ENCODE peak calls at places on chromosomes 5 and 9, in four cellular contexts. C is kidney, M is Peyer's patch, N is PC-3. S is an unnamed sample. For H3K36me3, the result is how much of the 10 kb centered on the place peaks cover.

GRCh38 chr5:173767580-173768266 is 120.4 kb upstream of the CPEB4 start:
- DNase-seq in C (no peak), M (no peak), N (peak), S (no peak)

GRCh38 chr9:125460883-125461475 is 199.4 kb downstream of the GAPVD1 start:
- DNase-seq in C (no peak), M (no peak), N (no peak), S (no peak)

GRCh38 chr9:89427621-89428221 is 70.2 kb downstream of the SEMA4D start:
- DNase-seq in C (peak), M (peak), N (peak), S (no peak)

GRCh38 chr5:102809033-102809432 is 53.9 kb downstream of the PAM start:
- DNase-seq in C (no peak), M (no peak), N (no peak), S (no peak)

GRCh38 chr5:144072518-144072927 is 97.9 kb downstream of the YIPF5 start:
- DNase-seq in C (no peak), M (no peak), N (peak), S (no peak)

GRCh38 chr5:88729476-88730182 is 153.4 kb downstream of the MEF2C start:
- DNase-seq in C (no peak), M (peak), N (peak), S (no peak)

GRCh38 chr9:114606068-114606467 is 5.0 kb upstream of the TMEM268 start:
- DNase-seq in C (no peak), M (no peak), N (no peak), S (no peak)

GRCh38 chr9:134061688-134062371 is 6.0 kb downstream of the BRD3 start:
- DNase-seq in C (peak), M (no peak), N (no peak), S (peak)

GRCh38 chr5:119179857-119180641 is 109.2 kb downstream of the DMXL1 start:
- DNase-seq in C (no peak), M (no peak), N (peak), S (no peak)

GRCh38 chr9:35407846-35408245 is 82.1 kb upstream of the RUSC2 start:
- DNase-seq in C (no peak), M (no peak), N (no peak), S (no peak)

GRCh38 chr9:94869415-94869838 is 142.9 kb downstream of the AOPEP start:
- DNase-seq in C (no peak), M (no peak), N (peak), S (no peak)

GRCh38 chr5:108642170-108642906 is 105.4 kb upstream of the FER start:
- DNase-seq in C (no peak), M (peak), N (peak), S (no peak)

GRCh38 chr5:73899055-73899454 is 273.1 kb downstream of the ARHGEF28 start:
- DNase-seq in C (no peak), M (no peak), N (no peak), S (no peak)

GRCh38 chr9:97759611-97760288 is 62.6 kb upstream of the XPA start:
- DNase-seq in C (no peak), M (no peak), N (no peak), S (no peak)

GRCh38 chr5:40308867-40309266 is 370.8 kb upstream of the PTGER4 start:
- DNase-seq in C (no peak), M (no peak), N (no peak), S (no peak)
- H3K4me3 ChIP-seq in C (no peak), M (no peak), N (no peak), S (no peak)

GRCh38 chr9:124322618-124323432 is 65.1 kb downstream of the NEK6 start:
- DNase-seq in C (no peak), M (no peak), N (no peak), S (no peak)

GRCh38 chr9:124326378-124326777 is 68.6 kb downstream of the NEK6 start:
- DNase-seq in C (no peak), M (no peak), N (no peak), S (no peak)

GRCh38 chr9:124321935-124322334 is 64.2 kb downstream of the NEK6 start:
- DNase-seq in C (no peak), M (no peak), N (no peak), S (no peak)

GRCh38 chr9:124325816-124326215 is 68.1 kb downstream of the NEK6 start:
- DNase-seq in C (no peak), M (no peak), N (no peak), S (peak)

DNA sequence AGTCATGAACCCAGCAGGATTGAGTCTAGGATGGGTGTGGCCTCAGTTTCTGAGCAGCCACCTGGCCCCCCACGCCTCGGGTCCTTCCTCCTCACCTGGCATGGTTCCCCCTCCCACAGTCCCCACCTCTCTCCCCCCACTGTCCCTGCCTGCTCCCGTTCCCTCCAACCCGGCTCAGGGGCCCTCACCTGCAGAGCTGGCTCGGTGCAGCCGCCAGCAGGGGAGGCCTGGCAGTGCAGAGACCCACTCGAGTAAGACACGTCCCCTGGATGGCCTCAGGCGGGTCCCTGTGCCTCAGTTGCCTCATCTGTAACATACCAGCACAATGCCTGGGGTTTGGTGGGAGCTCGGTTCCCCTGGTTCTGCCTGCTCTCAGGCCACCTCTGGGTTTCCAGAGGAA is 66.2 kb downstream of the NEK6 start:
- DNase-seq in C (no peak), M (no peak), N (no peak), S (no peak)
- H3K36me3 ChIP-seq in C (under half), M (under half), N (under half), S (half or more)

DNA sequence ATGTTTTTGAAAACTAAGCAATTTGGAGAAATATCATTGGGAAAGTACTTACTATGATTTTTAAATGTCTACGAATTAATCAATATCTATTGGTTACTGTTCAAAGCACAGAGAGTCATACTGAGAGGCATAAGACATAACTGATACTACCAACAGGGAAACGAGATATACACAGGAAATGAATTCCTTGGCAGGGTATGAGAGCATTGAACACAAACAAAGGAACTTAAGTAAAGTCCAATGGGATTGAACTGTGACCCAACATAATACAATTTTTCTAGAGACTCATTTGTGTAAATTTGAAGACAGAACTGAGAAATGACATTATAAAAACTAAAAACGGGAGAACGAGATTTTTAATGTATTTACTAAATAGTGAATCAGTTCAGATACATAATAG is 1.3 kb upstream of the ITGA1 start:
- DNase-seq in C (no peak), M (no peak), N (peak), S (no peak)
- H3K4me3 ChIP-seq in C (peak), M (no peak), N (no peak), S (no peak)

DNA sequence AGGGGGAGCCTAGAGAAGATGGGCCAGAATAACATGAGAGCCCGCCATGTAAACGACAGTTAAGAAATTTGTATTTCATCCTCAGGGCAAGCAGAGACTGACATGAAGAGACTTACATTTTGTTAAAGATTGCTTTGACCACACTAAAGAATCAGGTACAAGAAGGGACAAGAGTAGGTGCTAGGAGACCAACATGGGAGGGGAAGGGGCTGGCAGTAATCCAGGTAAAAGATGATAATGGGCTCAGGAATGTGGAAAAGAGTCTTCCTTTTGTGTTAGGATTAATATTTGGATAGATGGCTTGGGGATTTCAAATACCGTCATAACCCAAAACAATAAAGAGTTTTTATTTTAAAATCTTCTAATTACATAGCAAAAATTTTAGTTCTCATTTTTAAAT is 137.3 kb downstream of the ZNF462 start:
- DNase-seq in C (no peak), M (no peak), N (no peak), S (no peak)
- H3K36me3 ChIP-seq in C (under half), M (under half), N (under half), S (under half)

GRCh38 chr5:75051217-75051751 is 1.1 kb downstream of the GCNT4 start:
- DNase-seq in C (no peak), M (no peak), N (no peak), S (no peak)
- H3K4me3 ChIP-seq in C (peak), M (peak), N (no peak), S (peak)

DNA sequence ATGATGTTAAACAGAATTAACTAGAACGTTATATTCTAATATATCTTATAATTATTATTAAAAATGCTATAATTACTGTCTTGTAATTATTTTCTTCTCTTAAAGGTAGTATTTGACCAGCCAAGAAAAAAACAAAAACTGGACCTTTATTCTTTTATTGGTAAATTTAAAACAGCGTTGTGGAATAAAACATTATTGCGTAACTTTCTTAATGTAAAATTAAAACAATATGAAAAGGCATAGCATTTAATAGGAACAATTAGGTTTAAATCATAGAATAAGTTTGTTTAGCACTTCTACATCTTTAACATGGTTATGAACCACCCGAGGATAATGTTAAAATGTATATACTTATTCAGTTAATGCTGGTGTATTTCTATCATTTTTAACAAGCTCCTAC is 574.5 kb upstream of the CDH18 start:
- DNase-seq in C (no peak), M (no peak), N (no peak), S (no peak)
- H3K36me3 ChIP-seq in C (under half), M (under half), N (under half), S (under half)